ENCODE peak calls at places on chromosomes 3 and 15, in four cellular contexts. U is left lobe of liver, O is head of caudate nucleus, S is dermis microvascular lymphatic vessel endothelial cell. V is an unnamed sample.

GRCh38 chr3:159907828-159908227 is 80.8 kb upstream of the IL12A start:
- DNase-seq in U (no peak), O (no peak), S (no peak), V (no peak)

GRCh38 chr15:90465140-90465929 is 64.4 kb upstream of the CRTC3 start:
- DNase-seq in U (no peak), O (no peak), S (no peak), V (no peak)

GRCh38 chr3:140433431-140433830 is 244.4 kb upstream of the TRIM42 start:
- DNase-seq in U (no peak), O (no peak), S (no peak), V (no peak)

GRCh38 chr3:58074997-58075396 is 66.8 kb downstream of the FLNB start:
- DNase-seq in U (no peak), O (no peak), S (no peak), V (no peak)

GRCh38 chr3:42290966-42291714 is 25.2 kb upstream of the CCK start:
- DNase-seq in U (no peak), O (no peak), S (no peak), V (no peak)

GRCh38 chr3:18740631-18741583 is 315.8 kb upstream of the SATB1 start:
- DNase-seq in U (no peak), O (no peak), S (no peak), V (no peak)

GRCh38 chr3:71972031-71972430 is 187.1 kb upstream of the PROK2 start:
- DNase-seq in U (no peak), O (no peak), S (no peak), V (no peak)

GRCh38 chr3:107235193-107235922 is 141.9 kb upstream of the CCDC54 start:
- DNase-seq in U (no peak), O (peak), S (no peak), V (no peak)